ENCODE peak calls at places on chromosomes 7 and 10, in seven cellular contexts. K is uterus, S is body of pancreas, R is A549, U is thyroid gland, W is IMR-90, D is GM12891. T is an unnamed sample.

GRCh38 chr10:8137272-8137680 is 82.8 kb downstream of the GATA3 start:
- DNase-seq in K (no peak), S (no peak), R (no peak), U (no peak), W (no peak), D (no peak), T (no peak)

GRCh38 chr7:93890464-93891068 is at the start of gene TFPI2:
- DNase-seq in K (peak; percentile 64), S (peak; percentile 72), R (peak; percentile 77), U (peak; percentile 2), W (peak; percentile 83), D (no peak), T (peak; percentile 58)

GRCh38 chr10:79472951-79473350 is 27.5 kb upstream of the ZCCHC24 start:
- DNase-seq in K (no peak), S (no peak), R (no peak), U (no peak), W (no peak), D (no peak), T (no peak)

GRCh38 chr10:101120884-101121660 is 10.0 kb upstream of the TLX1 start:
- DNase-seq in K (no peak), S (no peak), R (no peak), U (no peak), W (no peak), D (no peak), T (no peak)

GRCh38 chr10:126893841-126894240 is 11.4 kb upstream of the DOCK1 start:
- DNase-seq in K (no peak), S (no peak), R (no peak), U (no peak), W (no peak), D (no peak), T (no peak)

GRCh38 chr7:157192861-157193260 is 54.1 kb downstream of the UBE3C start:
- DNase-seq in K (no peak), S (no peak), R (no peak), U (no peak), W (no peak), D (no peak), T (no peak)

GRCh38 chr7:1046722-1047679 is 2.7 kb downstream of the GPR146 start:
- DNase-seq in K (no peak), S (peak; percentile 73), R (no peak), U (peak; percentile 41), W (no peak), D (no peak), T (no peak)

GRCh38 chr10:110304394-110304779 is 333 bp downstream of the SMNDC1 start:
- DNase-seq in K (no peak), S (no peak), R (no peak), U (no peak), W (no peak), D (no peak), T (no peak)

GRCh38 chr7:158991824-158992621 is 135.7 kb downstream of the DYNC2I1 start:
- DNase-seq in K (no peak), S (no peak), R (no peak), U (no peak), W (no peak), D (no peak), T (no peak)

GRCh38 chr10:21049482-21049881 is 152.4 kb upstream of the NEBL start:
- DNase-seq in K (no peak), S (no peak), R (no peak), U (no peak), W (no peak), D (no peak), T (no peak)

GRCh38 chr10:11600280-11600679 is 11.2 kb downstream of the USP6NL start:
- DNase-seq in K (no peak), S (no peak), R (no peak), U (no peak), W (no peak), D (no peak), T (no peak)

GRCh38 chr7:25314729-25315267 is 86.5 kb upstream of the NPVF start:
- DNase-seq in K (no peak), S (peak; percentile 73), R (no peak), U (no peak), W (no peak), D (no peak), T (no peak)

GRCh38 chr7:114539575-114539974 is 125.0 kb downstream of the FOXP2 start:
- DNase-seq in K (no peak), S (peak; percentile 8), R (no peak), U (peak; percentile 52), W (peak; percentile 35), D (no peak), T (no peak)

GRCh38 chr7:123727071-123727837 is 21.5 kb downstream of the WASL start:
- DNase-seq in K (no peak), S (no peak), R (no peak), U (no peak), W (peak; percentile 90), D (no peak), T (no peak)

GRCh38 chr10:37703833-37704382 is 153.5 kb downstream of the ZNF248 start:
- DNase-seq in K (no peak), S (no peak), R (no peak), U (no peak), W (no peak), D (no peak), T (no peak)

GRCh38 chr10:49360271-49361177 is 35.4 kb downstream of the DRGX start:
- DNase-seq in K (no peak), S (no peak), R (no peak), U (peak; percentile 23), W (no peak), D (no peak), T (no peak)

GRCh38 chr10:15370212-15370740 is 813 bp downstream of the FAM171A1 start:
- DNase-seq in K (peak; percentile 27), S (no peak), R (peak; percentile 32), U (peak; percentile 18), W (peak; percentile 16), D (peak; percentile 17), T (peak; percentile 46)

GRCh38 chr10:61456095-61456789 is 3.1 kb upstream of the TMEM26 start:
- DNase-seq in K (no peak), S (peak; percentile 19), R (no peak), U (peak; percentile 18), W (peak; percentile 23), D (no peak), T (no peak)

GRCh38 chr7:157795631-157796030 is 458.8 kb downstream of the DNAJB6 start:
- DNase-seq in K (no peak), S (no peak), R (no peak), U (no peak), W (no peak), D (no peak), T (no peak)

GRCh38 chr10:124917168-124917938 is 24.6 kb upstream of the ZRANB1 start:
- DNase-seq in K (peak; percentile 39), S (peak; percentile 63), R (peak; percentile 51), U (peak; percentile 70), W (peak; percentile 33), D (peak; percentile 30), T (no peak)

GRCh38 chr7:66697451-66698438 is 42.8 kb upstream of the RABGEF1 start:
- DNase-seq in K (peak; percentile 52), S (no peak), R (no peak), U (no peak), W (peak; percentile 65), D (no peak), T (peak; percentile 65)

GRCh38 chr10:70576803-70577517 is 25.6 kb downstream of the PRF1 start:
- DNase-seq in K (no peak), S (no peak), R (no peak), U (no peak), W (peak; percentile 27), D (no peak), T (no peak)

GRCh38 chr10:62790571-62790970 is 13.9 kb upstream of the ADO start:
- DNase-seq in K (no peak), S (no peak), R (no peak), U (no peak), W (no peak), D (no peak), T (no peak)

GRCh38 chr7:29237483-29237882 is 42.9 kb downstream of the CHN2 start:
- DNase-seq in K (peak; percentile 32), S (no peak), R (no peak), U (no peak), W (no peak), D (no peak), T (no peak)

GRCh38 chr7:18798018-18798906 is 302.7 kb downstream of the HDAC9 start:
- DNase-seq in K (no peak), S (no peak), R (no peak), U (no peak), W (peak; percentile 40), D (no peak), T (no peak)
- TF ChIP-seq POLR2A in K (no peak), S (no peak), R (no peak), U (no peak), W (no peak), D (no peak), T (no peak)

GRCh38 chr7:27210441-27211083 is 10.7 kb upstream of the HOXA13 start:
- DNase-seq in K (peak; percentile 57), S (peak; percentile 40), R (peak; percentile 79), U (peak; percentile 41), W (peak; percentile 32), D (peak; percentile 56), T (no peak)
- TF ChIP-seq POLR2A in K (no peak), S (no peak), R (no peak), U (no peak), W (no peak), D (no peak), T (no peak)

GRCh38 chr7:43926193-43927043 is at the start of gene UBE2D4:
- DNase-seq in K (peak; percentile 87), S (peak; percentile 92), R (peak; percentile 86), U (peak; percentile 90), W (peak; percentile 56), D (peak; percentile 86), T (peak; percentile 96)
- TF ChIP-seq POLR2A in K (peak; percentile 84), S (peak; percentile 99), R (peak; percentile 92), U (peak; percentile 94), W (peak; percentile 40), D (peak; percentile 87), T (peak; percentile 89)

GRCh38 chr10:3805791-3806381 is 20.9 kb upstream of the KLF6 start:
- DNase-seq in K (peak; percentile 52), S (peak; percentile 60), R (no peak), U (no peak), W (peak; percentile 77), D (no peak), T (no peak)

GRCh38 chr10:3803884-3804741 is 19.1 kb upstream of the KLF6 start:
- DNase-seq in K (no peak), S (no peak), R (no peak), U (no peak), W (peak; percentile 13), D (no peak), T (no peak)

GRCh38 chr10:3803295-3803883 is 18.4 kb upstream of the KLF6 start:
- DNase-seq in K (no peak), S (peak; percentile 89), R (no peak), U (no peak), W (peak; percentile 55), D (no peak), T (no peak)

GRCh38 chr10:3806603-3807002 is 21.6 kb upstream of the KLF6 start:
- DNase-seq in K (no peak), S (peak; percentile 52), R (no peak), U (no peak), W (peak; percentile 94), D (no peak), T (no peak)

DNA sequence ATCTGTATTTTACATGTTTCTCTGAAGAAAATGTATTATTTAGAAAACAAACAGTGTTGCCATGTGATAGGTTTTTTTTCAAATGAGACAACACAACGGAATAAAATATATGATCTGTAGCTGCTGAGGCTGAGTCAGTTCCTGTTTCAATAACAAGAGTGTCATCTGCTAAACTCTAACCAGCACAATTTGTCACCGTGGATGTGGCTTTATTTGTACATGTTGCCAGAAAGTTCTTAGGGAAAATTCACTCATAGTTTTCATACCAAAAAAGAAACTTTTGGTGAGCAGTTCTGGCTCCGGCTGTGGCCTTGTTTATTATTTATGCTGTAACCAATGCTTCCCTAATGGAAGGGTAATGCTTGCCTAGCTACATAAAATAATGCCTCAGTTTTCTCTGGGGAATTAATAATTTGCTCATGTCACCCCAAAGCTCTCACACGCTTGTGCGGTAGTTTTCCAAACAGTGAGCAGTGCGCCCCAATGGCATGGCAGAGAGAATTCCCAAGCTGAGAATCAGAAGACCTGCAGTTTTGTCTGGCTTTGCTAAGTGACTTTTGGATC is 20.3 kb upstream of the KLF6 start:
- DNase-seq in K (no peak), S (peak; percentile 67), R (no peak), U (no peak), W (peak; percentile 83), D (no peak), T (no peak)
- TF ChIP-seq POLR2A in K (no peak), S (no peak), R (no peak), U (no peak), W (no peak), D (no peak), T (no peak)

T was measured in H54.